ENCODE peak calls at places on chromosomes 1 and 21, in six cellular contexts. J is neural crest cell; G is psoas muscle; H is stimulated activated CD4-positive, alpha-beta T cell treated with anti-CD3 and anti-CD28 coated beads, TNF-alpha, amount 100 ng/mL, for 1 hour; Q is hypothalamus; E is non-pigmented ciliary epithelial cell. D is an unnamed sample.

GRCh38 chr21:39961251-39961650 is 94.0 kb downstream of the PCP4 start:
- DNase-seq in J (no peak), G (no peak), H (no peak), Q (no peak), E (peak; percentile 3), D (no peak)

GRCh38 chr1:84141177-84142003 is 2.7 kb upstream of the PRKACB start:
- DNase-seq in J (no peak), G (no peak), H (no peak), Q (no peak), E (no peak), D (no peak)

GRCh38 chr1:238954865-238955264 is 431.5 kb upstream of the CHRM3 start:
- DNase-seq in J (no peak), G (no peak), H (no peak), Q (no peak), E (no peak), D (no peak)

GRCh38 chr1:222387020-222387816 is 160.7 kb downstream of the HHIPL2 start:
- DNase-seq in J (peak; percentile 3), G (no peak), H (no peak), Q (no peak), E (no peak), D (peak; percentile 5)

GRCh38 chr1:8545078-8545477 is 227.2 kb downstream of the SLC45A1 start:
- DNase-seq in J (no peak), G (no peak), H (no peak), Q (no peak), E (no peak), D (peak; percentile 41)

GRCh38 chr1:18217398-18218043 is 109.9 kb downstream of the IGSF21 start:
- DNase-seq in J (peak; percentile 10), G (no peak), H (no peak), Q (no peak), E (no peak), D (peak; percentile 68)

GRCh38 chr1:32944180-32944579 is 20.4 kb downstream of the RNF19B start:
- DNase-seq in J (no peak), G (no peak), H (no peak), Q (no peak), E (no peak), D (no peak)

GRCh38 chr1:65265296-65266271 is 43.8 kb upstream of the DNAJC6 start:
- DNase-seq in J (peak; percentile 52), G (no peak), H (no peak), Q (no peak), E (no peak), D (peak; percentile 67)

GRCh38 chr1:234675561-234675960 is 65.6 kb upstream of the IRF2BP2 start:
- DNase-seq in J (no peak), G (no peak), H (no peak), Q (no peak), E (no peak), D (no peak)

GRCh38 chr1:243440406-243440805 is 184.6 kb downstream of the SDCCAG8 start:
- DNase-seq in J (no peak), G (no peak), H (no peak), Q (no peak), E (no peak), D (no peak)

GRCh38 chr1:53031732-53032131 is 30.3 kb upstream of the PODN start:
- DNase-seq in J (no peak), G (no peak), H (no peak), Q (no peak), E (no peak), D (no peak)

GRCh38 chr1:201540846-201541735 is 2.2 kb downstream of the NAV1 start:
- DNase-seq in J (no peak), G (no peak), H (no peak), Q (no peak), E (no peak), D (no peak)

D was measured in GM12865.